ENCODE peak calls at places on chromosomes 5 and 9, in nine cellular contexts. H, I, J, A, U, F, Q, Y and B are unnamed samples.

GRCh38 chr5:153987310-153987709 is 51.4 kb downstream of the FAM114A2 start:
- DNase-seq in Q (no peak), A (no peak), U (no peak), I (no peak), Y (no peak), H (no peak), J (no peak), F (no peak), B (no peak)

GRCh38 chr5:1338518-1339070 is 6.3 kb downstream of the CLPTM1L start:
- DNase-seq in H (no peak), J (no peak), Y (no peak), F (no peak), Q (no peak), I (no peak), A (no peak), U (no peak), B (no peak)

GRCh38 chr5:141508808-141509611 is 20.1 kb downstream of the PCDHGC5 start:
- DNase-seq in H (no peak), J (no peak), A (peak), Q (peak), Y (peak), F (no peak), I (peak), U (no peak), B (no peak)

GRCh38 chr9:134855900-134856377 is 24.7 kb upstream of the FCN2 start:
- DNase-seq in I (no peak), Q (no peak), U (no peak), A (no peak), H (no peak), J (no peak), Y (no peak), F (no peak), B (no peak)

GRCh38 chr9:87301381-87301780 is 196.3 kb upstream of the DAPK1 start:
- DNase-seq in Y (no peak), A (no peak), U (no peak), J (no peak), H (no peak), F (no peak), Q (no peak), I (no peak), B (no peak)

GRCh38 chr5:16480821-16481538 is 15.4 kb upstream of the ZNF622 start:
- DNase-seq in J (no peak), U (no peak), F (no peak), A (no peak), H (no peak), I (no peak), Y (no peak), Q (no peak), B (no peak)

GRCh38 chr9:129454468-129455067 is 166.3 kb downstream of the C9orf50 start:
- DNase-seq in J (no peak), I (no peak), F (no peak), U (no peak), H (no peak), Q (no peak), Y (no peak), A (no peak), B (no peak)

GRCh38 chr5:155729684-155730059 is 597.3 kb upstream of the SGCD start:
- DNase-seq in Q (no peak), U (no peak), Y (peak), H (no peak), A (no peak), J (peak), I (peak), F (no peak), B (peak)

GRCh38 chr5:50665091-50665490 is 1.3 kb upstream of the PARP8 start:
- DNase-seq in F (no peak), Q (no peak), I (no peak), Y (no peak), J (no peak), H (no peak), U (no peak), A (no peak), B (no peak)

GRCh38 chr9:127985011-127985410 is 4.2 kb upstream of the EEIG1 start:
- DNase-seq in Q (no peak), J (no peak), F (no peak), Y (no peak), U (no peak), A (no peak), H (no peak), I (no peak), B (no peak)

GRCh38 chr9:121989010-121989409 is 104.1 kb downstream of the TTLL11 start:
- DNase-seq in F (no peak), Y (no peak), J (no peak), I (peak), U (no peak), A (no peak), H (no peak), Q (no peak), B (peak)

GRCh38 chr9:86097510-86098224 is 1.7 kb downstream of the GOLM1 start:
- DNase-seq in F (no peak), J (no peak), I (no peak), H (no peak), U (no peak), A (no peak), Y (no peak), Q (no peak), B (no peak)

GRCh38 chr9:93635186-93636107 is 59.1 kb downstream of the PHF2 start:
- DNase-seq in F (no peak), U (no peak), Q (no peak), J (no peak), H (no peak), A (no peak), I (no peak), Y (no peak), B (no peak)

GRCh38 chr9:6864102-6864501 is 106.3 kb downstream of the KDM4C start:
- DNase-seq in Q (no peak), A (no peak), Y (no peak), U (no peak), F (no peak), I (no peak), H (no peak), J (no peak), B (no peak)

GRCh38 chr9:17018001-17018491 is 116.8 kb upstream of the CNTLN start:
- DNase-seq in Q (no peak), F (no peak), I (no peak), J (peak), H (no peak), A (peak), U (no peak), Y (peak), B (no peak)

GRCh38 chr9:90641868-90642558 is 611 bp downstream of the DIRAS2 start:
- DNase-seq in U (no peak), Q (no peak), F (no peak), A (no peak), I (no peak), J (no peak), Y (peak), H (no peak), B (no peak)

GRCh38 chr5:172758077-172758835 is 12.7 kb downstream of the DUSP1 start:
- DNase-seq in I (no peak), F (no peak), Q (no peak), U (no peak), J (no peak), A (peak), Y (no peak), H (no peak), B (no peak)

GRCh38 chr9:129414377-129415021 is 206.4 kb downstream of the C9orf50 start:
- DNase-seq in A (peak), Q (no peak), I (no peak), J (no peak), U (peak), H (peak), Y (no peak), F (peak), B (no peak)

GRCh38 chr9:127966416-127967150 is 14.2 kb downstream of the EEIG1 start:
- DNase-seq in U (no peak), H (no peak), I (no peak), J (no peak), Y (no peak), A (no peak), F (no peak), Q (no peak), B (no peak)

GRCh38 chr9:127877566-127877998 is at the start of gene AK1:
- DNase-seq in J (peak), A (peak), I (peak), Y (peak), H (no peak), Q (no peak), F (no peak), U (no peak), B (no peak)